ENCODE peak calls at places on chromosomes 7 and 10, in six cellular contexts. L, N, I, X, Y and C are unnamed samples.

GRCh38 chr7:22346383-22347107 is 10.4 kb downstream of the RAPGEF5 start:
- DNase-seq in L (no peak), N (no peak), I (no peak), X (no peak), Y (no peak), C (no peak)

GRCh38 chr10:62696798-62697197 is 107.7 kb upstream of the ADO start:
- DNase-seq in L (no peak), N (no peak), I (no peak), X (no peak), Y (no peak), C (no peak)

GRCh38 chr10:70690584-70690983 is 18.3 kb downstream of the ADAMTS14 start:
- DNase-seq in L (no peak), N (no peak), I (no peak), X (no peak), Y (no peak), C (no peak)

GRCh38 chr10:6036861-6037321 is 25.3 kb downstream of the IL2RA start:
- DNase-seq in L (no peak), N (peak; percentile 83), I (peak; percentile 15), X (no peak), Y (no peak), C (peak; percentile 85)

GRCh38 chr7:68319061-68319460 is 1279.2 kb upstream of the AUTS2 start:
- DNase-seq in L (no peak), N (no peak), I (no peak), X (no peak), Y (no peak), C (no peak)

GRCh38 chr7:77887567-77887966 is 89.0 kb downstream of the PHTF2 start:
- DNase-seq in L (no peak), N (no peak), I (no peak), X (no peak), Y (no peak), C (no peak)

GRCh38 chr7:77550586-77550985 is 13.5 kb downstream of the PTPN12 start:
- DNase-seq in L (no peak), N (no peak), I (no peak), X (no peak), Y (no peak), C (no peak)

GRCh38 chr7:117827861-117828260 is 45.4 kb downstream of the CTTNBP2 start:
- DNase-seq in L (no peak), N (no peak), I (no peak), X (no peak), Y (no peak), C (no peak)

GRCh38 chr10:5888843-5889623 is 660 bp downstream of the ANKRD16 start:
- DNase-seq in L (no peak), N (no peak), I (peak; percentile 70), X (no peak), Y (peak; percentile 38), C (no peak)

GRCh38 chr7:76296743-76297740 is 5.4 kb upstream of the HSPB1 start:
- DNase-seq in L (no peak), N (no peak), I (peak; percentile 89), X (no peak), Y (no peak), C (peak; percentile 96)

GRCh38 chr10:114397651-114398145 is 6.6 kb downstream of the AFAP1L2 start:
- DNase-seq in L (no peak), N (no peak), I (peak; percentile 74), X (no peak), Y (no peak), C (no peak)

GRCh38 chr7:35971133-35971995 is 170.5 kb downstream of the SEPTIN7 start:
- DNase-seq in L (no peak), N (no peak), I (no peak), X (no peak), Y (no peak), C (no peak)

GRCh38 chr7:114212753-114213439 is 201.7 kb upstream of the FOXP2 start:
- DNase-seq in L (no peak), N (no peak), I (no peak), X (no peak), Y (no peak), C (no peak)

GRCh38 chr7:13312327-13312726 is 624.9 kb downstream of the ARL4A start:
- DNase-seq in L (no peak), N (no peak), I (no peak), X (no peak), Y (no peak), C (no peak)

GRCh38 chr10:56537984-56538383 is 176.9 kb upstream of the ZWINT start:
- DNase-seq in L (no peak), N (peak; percentile 31), I (no peak), X (no peak), Y (no peak), C (no peak)

GRCh38 chr10:115941247-115941840 is 331.7 kb downstream of the GFRA1 start:
- DNase-seq in L (no peak), N (no peak), I (no peak), X (no peak), Y (no peak), C (no peak)

GRCh38 chr10:452512-453504 is 236.7 kb downstream of the DIP2C start:
- DNase-seq in L (no peak), N (no peak), I (peak; percentile 82), X (peak; percentile 58), Y (no peak), C (no peak)

GRCh38 chr10:92969151-92969550 is 91.4 kb upstream of the CYP26C1 start:
- DNase-seq in L (no peak), N (no peak), I (no peak), X (no peak), Y (no peak), C (no peak)

GRCh38 chr7:66921918-66922486 is 977 bp downstream of the TMEM248 start:
- DNase-seq in L (no peak), N (no peak), I (no peak), X (no peak), Y (no peak), C (no peak)

GRCh38 chr10:59176241-59177030 is at the start of gene PHYHIPL:
- DNase-seq in L (peak; percentile 60), N (no peak), I (peak; percentile 52), X (peak; percentile 66), Y (no peak), C (no peak)

GRCh38 chr10:70115948-70116682 is 16.5 kb downstream of the AIFM2 start:
- DNase-seq in L (no peak), N (no peak), I (peak; percentile 74), X (peak; percentile 4), Y (peak; percentile 56), C (no peak)

GRCh38 chr10:78416031-78416800 is 382.6 kb downstream of the RPS24 start:
- DNase-seq in L (no peak), N (no peak), I (peak; percentile 29), X (no peak), Y (no peak), C (peak; percentile 77)

GRCh38 chr7:19442016-19442785 is 266.6 kb downstream of the POLR1F start:
- DNase-seq in L (no peak), N (no peak), I (no peak), X (no peak), Y (no peak), C (no peak)